ENCODE peak calls at places on chromosomes 16 and 17, in six cellular contexts. One of them, this sample, is unnamed. For H3K4me1, the result is how much of the 10 kb centered on the place peaks cover.

GRCh38 chr16:85541619-85542547 is 71.2 kb upstream of the GSE1 start:
- DNase-seq in keratinocyte: no peak
- DNase-seq in CD4-positive, alpha-beta memory T cell: no peak
- DNase-seq in lower lobe of right lung: no peak
- DNase-seq in iPS DF 6.9: no peak
- DNase-seq in left lung: no peak
- DNase-seq in this sample: no peak

GRCh38 chr17:44203731-44204452 is 4.2 kb upstream of the ATXN7L3 start:
- DNase-seq in keratinocyte: no peak
- DNase-seq in lower lobe of right lung: peak
- DNase-seq in left lung: no peak
- DNase-seq in iPS DF 6.9: no peak
- DNase-seq in CD4-positive, alpha-beta memory T cell: peak
- DNase-seq in this sample: no peak

GRCh38 chr17:43651621-43652480 is 9.9 kb downstream of the MEOX1 start:
- DNase-seq in iPS DF 6.9: no peak
- DNase-seq in lower lobe of right lung: no peak
- DNase-seq in left lung: no peak
- DNase-seq in keratinocyte: no peak
- DNase-seq in CD4-positive, alpha-beta memory T cell: no peak
- DNase-seq in this sample: no peak

GRCh38 chr17:66580178-66580577 is 254.7 kb upstream of the CACNG5 start:
- DNase-seq in lower lobe of right lung: peak
- DNase-seq in CD4-positive, alpha-beta memory T cell: no peak
- DNase-seq in keratinocyte: no peak
- DNase-seq in left lung: peak
- DNase-seq in iPS DF 6.9: no peak
- DNase-seq in this sample: no peak

GRCh38 chr16:65975049-65975708 is 391.3 kb upstream of the CDH5 start:
- DNase-seq in CD4-positive, alpha-beta memory T cell: no peak
- DNase-seq in left lung: no peak
- DNase-seq in lower lobe of right lung: no peak
- DNase-seq in keratinocyte: peak
- DNase-seq in iPS DF 6.9: no peak
- DNase-seq in this sample: no peak

GRCh38 chr16:24954137-24954536 is 61.0 kb downstream of the ARHGAP17 start:
- DNase-seq in iPS DF 6.9: no peak
- DNase-seq in left lung: no peak
- DNase-seq in CD4-positive, alpha-beta memory T cell: no peak
- DNase-seq in lower lobe of right lung: no peak
- DNase-seq in keratinocyte: no peak
- DNase-seq in this sample: no peak

GRCh38 chr17:79272666-79273219 is 198.1 kb downstream of the ENGASE start:
- DNase-seq in lower lobe of right lung: no peak
- DNase-seq in keratinocyte: no peak
- DNase-seq in left lung: no peak
- DNase-seq in CD4-positive, alpha-beta memory T cell: no peak
- DNase-seq in iPS DF 6.9: no peak
- DNase-seq in this sample: peak

GRCh38 chr17:64282753-64283080 is 19.7 kb upstream of the TEX2 start:
- DNase-seq in iPS DF 6.9: no peak
- DNase-seq in CD4-positive, alpha-beta memory T cell: no peak
- DNase-seq in lower lobe of right lung: no peak
- DNase-seq in keratinocyte: no peak
- DNase-seq in left lung: no peak
- DNase-seq in this sample: no peak

GRCh38 chr17:16281351-16281750 is 64.3 kb downstream of the PIGL start:
- DNase-seq in iPS DF 6.9: no peak
- DNase-seq in lower lobe of right lung: no peak
- DNase-seq in CD4-positive, alpha-beta memory T cell: no peak
- DNase-seq in keratinocyte: no peak
- DNase-seq in left lung: no peak
- DNase-seq in this sample: no peak

GRCh38 chr17:80145076-80146075 is 1.6 kb downstream of the EIF4A3 start:
- DNase-seq in lower lobe of right lung: no peak
- DNase-seq in keratinocyte: no peak
- DNase-seq in CD4-positive, alpha-beta memory T cell: no peak
- DNase-seq in left lung: no peak
- DNase-seq in iPS DF 6.9: no peak
- DNase-seq in this sample: no peak

GRCh38 chr17:29121442-29121841 is 58.8 kb downstream of the MYO18A start:
- DNase-seq in lower lobe of right lung: no peak
- DNase-seq in keratinocyte: no peak
- DNase-seq in CD4-positive, alpha-beta memory T cell: no peak
- DNase-seq in iPS DF 6.9: no peak
- DNase-seq in left lung: no peak
- DNase-seq in this sample: no peak

GRCh38 chr17:29043539-29044165 is 711 bp downstream of the PIPOX start:
- DNase-seq in keratinocyte: no peak
- DNase-seq in left lung: no peak
- DNase-seq in CD4-positive, alpha-beta memory T cell: no peak
- DNase-seq in iPS DF 6.9: no peak
- DNase-seq in lower lobe of right lung: no peak
- DNase-seq in this sample: no peak

GRCh38 chr17:30947796-30948195 is 23.0 kb upstream of the RNF135 start:
- DNase-seq in iPS DF 6.9: no peak
- DNase-seq in keratinocyte: no peak
- DNase-seq in lower lobe of right lung: no peak
- DNase-seq in CD4-positive, alpha-beta memory T cell: no peak
- DNase-seq in left lung: no peak
- DNase-seq in this sample: no peak

GRCh38 chr17:31489295-31490018 is 98.0 kb downstream of the RAB11FIP4 start:
- DNase-seq in keratinocyte: peak
- DNase-seq in CD4-positive, alpha-beta memory T cell: no peak
- DNase-seq in iPS DF 6.9: peak
- DNase-seq in lower lobe of right lung: peak
- DNase-seq in left lung: peak
- DNase-seq in this sample: peak

GRCh38 chr16:50940275-50940854 is 198.5 kb downstream of the CYLD start:
- DNase-seq in iPS DF 6.9: no peak
- DNase-seq in lower lobe of right lung: no peak
- DNase-seq in left lung: no peak
- DNase-seq in CD4-positive, alpha-beta memory T cell: no peak
- DNase-seq in keratinocyte: no peak
- DNase-seq in this sample: no peak

GRCh38 chr17:41734139-41734948 is at the start of gene HAP1:
- DNase-seq in CD4-positive, alpha-beta memory T cell: no peak
- DNase-seq in lower lobe of right lung: no peak
- DNase-seq in keratinocyte: no peak
- DNase-seq in left lung: no peak
- DNase-seq in iPS DF 6.9: no peak
- DNase-seq in this sample: no peak

GRCh38 chr17:82528484-82529265 is 9.1 kb downstream of the FOXK2 start:
- DNase-seq in left lung: no peak
- DNase-seq in keratinocyte: peak
- DNase-seq in CD4-positive, alpha-beta memory T cell: no peak
- DNase-seq in iPS DF 6.9: no peak
- DNase-seq in lower lobe of right lung: peak
- DNase-seq in this sample: peak

GRCh38 chr17:63438092-63439051 is 7.7 kb downstream of the CYB561 start:
- DNase-seq in iPS DF 6.9: no peak
- DNase-seq in keratinocyte: no peak
- DNase-seq in CD4-positive, alpha-beta memory T cell: no peak
- DNase-seq in left lung: no peak
- DNase-seq in lower lobe of right lung: no peak
- DNase-seq in this sample: no peak

GRCh38 chr16:68085259-68086071 is at the start of gene NFATC3:
- DNase-seq in iPS DF 6.9: peak
- DNase-seq in CD4-positive, alpha-beta memory T cell: peak
- DNase-seq in left lung: peak
- DNase-seq in lower lobe of right lung: peak
- DNase-seq in keratinocyte: no peak
- DNase-seq in this sample: peak

GRCh38 chr16:83137326-83137770 is 510.6 kb downstream of the CDH13 start:
- DNase-seq in left lung: peak
- DNase-seq in lower lobe of right lung: no peak
- DNase-seq in CD4-positive, alpha-beta memory T cell: peak
- DNase-seq in iPS DF 6.9: no peak
- DNase-seq in keratinocyte: no peak
- DNase-seq in this sample: peak

GRCh38 chr17:37742762-37743611 is 1.9 kb downstream of the HNF1B start:
- DNase-seq in iPS DF 6.9: no peak
- DNase-seq in keratinocyte: no peak
- DNase-seq in lower lobe of right lung: no peak
- DNase-seq in CD4-positive, alpha-beta memory T cell: no peak
- DNase-seq in left lung: no peak
- DNase-seq in this sample: peak

GRCh38 chr17:68457168-68457538 is at the start of gene WIPI1:
- DNase-seq in iPS DF 6.9: no peak
- DNase-seq in CD4-positive, alpha-beta memory T cell: no peak
- DNase-seq in keratinocyte: no peak
- DNase-seq in lower lobe of right lung: peak
- DNase-seq in left lung: peak
- DNase-seq in this sample: no peak

GRCh38 chr16:1458336-1458976 is 14.1 kb upstream of the CCDC154 start:
- DNase-seq in left lung: no peak
- DNase-seq in keratinocyte: no peak
- DNase-seq in iPS DF 6.9: no peak
- DNase-seq in CD4-positive, alpha-beta memory T cell: no peak
- DNase-seq in lower lobe of right lung: no peak
- DNase-seq in this sample: no peak
- H3K4me3 ChIP-seq in left lung: no peak
- H3K4me3 ChIP-seq in keratinocyte: no peak
- H3K4me3 ChIP-seq in iPS DF 6.9: no peak
- H3K4me3 ChIP-seq in CD4-positive, alpha-beta memory T cell: no peak
- H3K4me3 ChIP-seq in lower lobe of right lung: no peak
- H3K4me3 ChIP-seq in this sample: no peak

GRCh38 chr17:74766413-74766812 is 9.7 kb downstream of the NAT9 start:
- DNase-seq in CD4-positive, alpha-beta memory T cell: no peak
- DNase-seq in keratinocyte: no peak
- DNase-seq in iPS DF 6.9: no peak
- DNase-seq in lower lobe of right lung: no peak
- DNase-seq in left lung: no peak
- DNase-seq in this sample: no peak
- H3K4me1 ChIP-seq in CD4-positive, alpha-beta memory T cell: under half
- H3K4me1 ChIP-seq in keratinocyte: under half
- H3K4me1 ChIP-seq in iPS DF 6.9: under half
- H3K4me1 ChIP-seq in lower lobe of right lung: under half
- H3K4me1 ChIP-seq in left lung: under half
- H3K4me1 ChIP-seq in this sample: under half

GRCh38 chr16:29903579-29903978 is 3.3 kb downstream of the ASPHD1 start:
- DNase-seq in keratinocyte: no peak
- DNase-seq in iPS DF 6.9: no peak
- DNase-seq in lower lobe of right lung: no peak
- DNase-seq in CD4-positive, alpha-beta memory T cell: no peak
- DNase-seq in left lung: no peak
- DNase-seq in this sample: no peak
- H3K4me3 ChIP-seq in keratinocyte: no peak
- H3K4me3 ChIP-seq in iPS DF 6.9: no peak
- H3K4me3 ChIP-seq in lower lobe of right lung: no peak
- H3K4me3 ChIP-seq in CD4-positive, alpha-beta memory T cell: no peak
- H3K4me3 ChIP-seq in left lung: no peak
- H3K4me3 ChIP-seq in this sample: no peak

GRCh38 chr16:23164736-23165135 is 15.5 kb upstream of the USP31 start:
- DNase-seq in left lung: no peak
- DNase-seq in lower lobe of right lung: no peak
- DNase-seq in iPS DF 6.9: no peak
- DNase-seq in CD4-positive, alpha-beta memory T cell: no peak
- DNase-seq in keratinocyte: no peak
- DNase-seq in this sample: no peak
- H3K4me1 ChIP-seq in left lung: under half
- H3K4me1 ChIP-seq in lower lobe of right lung: under half
- H3K4me1 ChIP-seq in iPS DF 6.9: under half
- H3K4me1 ChIP-seq in CD4-positive, alpha-beta memory T cell: under half
- H3K4me1 ChIP-seq in keratinocyte: under half
- H3K4me1 ChIP-seq in this sample: under half

GRCh38 chr17:48442819-48443218 is 12.8 kb upstream of the SKAP1 start:
- DNase-seq in lower lobe of right lung: no peak
- DNase-seq in left lung: no peak
- DNase-seq in CD4-positive, alpha-beta memory T cell: no peak
- DNase-seq in keratinocyte: no peak
- DNase-seq in iPS DF 6.9: no peak
- DNase-seq in this sample: no peak
- H3K4me3 ChIP-seq in lower lobe of right lung: no peak
- H3K4me3 ChIP-seq in left lung: no peak
- H3K4me3 ChIP-seq in CD4-positive, alpha-beta memory T cell: peak
- H3K4me3 ChIP-seq in keratinocyte: no peak
- H3K4me3 ChIP-seq in iPS DF 6.9: no peak
- H3K4me3 ChIP-seq in this sample: no peak

GRCh38 chr16:75251280-75252048 is at the start of gene BCAR1:
- DNase-seq in keratinocyte: no peak
- DNase-seq in iPS DF 6.9: no peak
- DNase-seq in CD4-positive, alpha-beta memory T cell: no peak
- DNase-seq in lower lobe of right lung: peak
- DNase-seq in left lung: peak
- DNase-seq in this sample: peak
- H3K4me1 ChIP-seq in keratinocyte: half or more
- H3K4me1 ChIP-seq in iPS DF 6.9: under half
- H3K4me1 ChIP-seq in CD4-positive, alpha-beta memory T cell: under half
- H3K4me1 ChIP-seq in lower lobe of right lung: half or more
- H3K4me1 ChIP-seq in left lung: half or more
- H3K4me1 ChIP-seq in this sample: under half

This sample was measured in small intestine.